ENCODE peak calls at places on chromosomes 2 and 18, in seven cellular contexts. A is GM10248, S is right atrium auricular region, W is GM12878, E is BJ, R is astrocyte of the spinal cord, Y is fibroblast of lung. O is an unnamed sample.

GRCh38 chr2:220499281-220499680 is 871.9 kb downstream of the SLC4A3 start:
- DNase-seq in A (no peak), E (no peak), S (peak; percentile 62), Y (peak; percentile 76), W (no peak), R (peak; percentile 58), O (peak; percentile 18)

GRCh38 chr2:144890828-144891227 is 370.9 kb upstream of the ZEB2 start:
- DNase-seq in Y (peak; percentile 56), E (no peak), W (no peak), R (peak; percentile 31), A (no peak), S (no peak), O (no peak)

GRCh38 chr2:55901941-55902340 is 21.6 kb downstream of the EFEMP1 start:
- DNase-seq in E (no peak), Y (no peak), S (no peak), A (no peak), W (no peak), R (peak; percentile 49), O (no peak)

GRCh38 chr2:171142398-171142797 is 18.3 kb downstream of the TLK1 start:
- DNase-seq in A (no peak), R (no peak), S (no peak), W (no peak), Y (no peak), E (no peak), O (no peak)

GRCh38 chr2:164954954-164955701 is at the start of gene SLC38A11:
- DNase-seq in Y (no peak), A (no peak), W (no peak), E (no peak), R (no peak), S (no peak), O (peak; percentile 50)

GRCh38 chr2:17713291-17713690 is 40.3 kb downstream of the SMC6 start:
- DNase-seq in R (no peak), S (no peak), W (no peak), A (no peak), Y (no peak), E (no peak), O (no peak)

GRCh38 chr18:8667846-8668245 is 37.5 kb upstream of the MTCL1 start:
- DNase-seq in S (no peak), Y (no peak), R (peak; percentile 46), A (no peak), W (no peak), E (no peak), O (no peak)

GRCh38 chr2:133434962-133435668 is 133.1 kb downstream of the NCKAP5 start:
- DNase-seq in A (no peak), S (no peak), Y (no peak), E (no peak), W (no peak), R (peak; percentile 62), O (peak; percentile 62)

GRCh38 chr18:67432806-67433205 is 83.7 kb downstream of the DSEL start:
- DNase-seq in S (no peak), A (no peak), E (no peak), W (no peak), Y (peak; percentile 49), R (no peak), O (no peak)

GRCh38 chr2:224769489-224769888 is 53.3 kb upstream of the CCDC195 start:
- DNase-seq in R (no peak), S (no peak), E (no peak), A (no peak), W (no peak), Y (no peak), O (no peak)

DNA sequence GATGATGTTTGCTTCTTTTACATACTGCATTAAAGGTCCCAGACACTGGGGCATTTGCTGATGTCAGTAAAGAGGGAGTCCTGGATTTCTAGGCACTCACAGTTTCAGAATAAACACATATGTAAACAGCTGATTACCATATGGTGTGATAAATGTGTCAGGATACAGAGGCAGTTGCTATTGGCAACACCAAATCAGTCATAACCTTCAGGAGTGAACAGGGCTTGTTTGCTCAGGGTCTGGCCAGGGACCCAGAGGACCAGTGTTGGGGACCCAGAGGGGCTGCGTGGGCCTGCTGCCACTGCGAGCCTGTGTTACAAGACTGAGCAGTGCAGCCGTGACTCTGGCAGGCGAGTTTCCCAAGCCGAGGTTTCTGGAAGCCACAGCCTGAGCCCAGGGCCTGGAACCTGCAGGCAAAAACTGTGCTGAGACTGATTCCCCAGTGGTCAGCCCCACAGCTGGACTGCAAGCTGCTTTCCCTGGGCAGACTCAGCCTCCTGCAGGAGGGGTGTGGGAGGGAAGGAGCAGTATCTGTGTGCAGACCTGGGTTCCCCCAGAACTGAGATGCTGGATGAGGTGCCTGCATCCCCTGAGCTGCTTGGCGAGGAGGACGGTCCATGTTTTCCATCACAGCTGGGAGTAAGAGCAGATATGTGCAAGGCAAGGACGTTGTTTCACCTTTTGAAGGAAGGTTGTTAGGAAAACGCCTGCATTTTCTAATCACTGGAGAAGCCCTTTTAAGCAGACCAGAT is 23.6 kb downstream of the ASAP2 start:
- DNase-seq in Y (peak; percentile 67), W (no peak), E (no peak), R (no peak), A (no peak), S (no peak), O (no peak)
- TF ChIP-seq CTCF in Y (peak; percentile 23), W (no peak), E (peak; percentile 17), R (peak; percentile 19), A (no peak), S (no peak), O (no peak)

DNA sequence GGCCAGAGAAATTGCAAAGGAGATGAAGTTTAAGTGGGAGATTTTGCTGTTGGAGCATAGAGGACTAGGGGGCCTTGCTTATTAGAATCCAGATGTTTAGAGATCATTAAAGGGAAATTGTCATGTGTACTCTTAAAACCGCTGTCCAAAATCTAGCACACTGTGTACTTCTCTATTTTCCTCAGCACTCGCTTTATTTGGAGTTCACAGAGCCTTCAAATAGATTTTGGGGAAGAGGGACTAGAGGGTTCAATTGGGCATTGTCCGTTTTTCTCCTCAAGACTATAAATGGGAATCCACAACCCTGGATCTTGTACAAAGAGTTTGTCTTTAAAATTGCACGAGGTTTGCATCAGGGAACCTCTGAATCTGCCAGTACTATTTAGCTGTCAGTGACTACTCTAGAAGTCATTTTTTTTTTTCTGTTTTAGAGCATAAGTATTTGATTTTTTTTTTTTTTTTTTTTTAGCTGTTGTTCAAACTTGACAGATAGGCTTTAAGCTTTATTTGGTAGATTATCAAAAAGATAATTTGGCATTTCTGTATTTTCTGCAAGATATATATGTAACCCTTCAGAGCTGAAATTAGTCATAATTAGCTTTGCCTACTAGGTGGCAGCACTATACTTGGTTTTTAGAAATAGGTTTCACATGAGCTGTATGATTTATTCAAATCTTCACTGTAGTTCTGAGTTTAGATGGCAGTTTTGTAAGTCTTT is 14.2 kb downstream of the PMS1 start:
- DNase-seq in A (peak; percentile 18), S (no peak), W (peak; percentile 25), E (no peak), R (peak; percentile 72), Y (peak; percentile 83), O (no peak)
- TF ChIP-seq CTCF in A (peak; percentile 47), S (peak; percentile 19), W (peak; percentile 60), E (peak; percentile 50), R (peak; percentile 53), Y (peak; percentile 53), O (peak; percentile 27)

DNA sequence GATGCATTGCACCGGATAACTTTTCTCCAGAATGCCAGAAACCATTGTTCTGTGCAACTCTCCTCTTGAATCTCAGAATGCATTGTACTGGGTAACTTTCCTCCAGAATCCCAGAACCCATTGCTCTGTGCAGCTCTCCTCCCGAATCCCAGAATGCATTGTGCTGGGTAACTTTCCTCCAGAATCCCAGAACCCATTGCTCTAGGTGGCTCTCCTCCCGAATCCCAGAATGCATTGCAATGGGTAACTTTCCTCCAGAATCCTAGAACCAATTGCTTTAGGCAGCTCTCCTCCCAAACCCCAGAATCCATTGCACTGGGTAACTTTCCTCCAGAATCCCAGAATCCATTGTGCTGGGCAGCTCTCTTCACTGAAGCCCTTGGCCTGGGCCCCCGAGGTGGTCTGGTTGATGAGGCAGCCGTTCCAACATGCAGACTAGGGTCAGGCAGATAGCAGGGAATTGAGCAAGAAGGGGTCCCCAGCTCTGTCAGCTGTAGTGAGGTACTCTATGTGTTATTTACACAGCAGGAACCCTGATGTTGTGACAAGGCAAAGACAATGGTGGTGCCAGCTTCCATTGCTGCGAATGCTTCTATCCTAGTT is 9.4 kb downstream of the FOSL2 start:
- DNase-seq in W (no peak), Y (no peak), S (no peak), A (no peak), E (no peak), R (no peak), O (no peak)
- TF ChIP-seq CTCF in W (no peak), Y (no peak), S (no peak), A (no peak), E (no peak), R (no peak), O (no peak)

DNA sequence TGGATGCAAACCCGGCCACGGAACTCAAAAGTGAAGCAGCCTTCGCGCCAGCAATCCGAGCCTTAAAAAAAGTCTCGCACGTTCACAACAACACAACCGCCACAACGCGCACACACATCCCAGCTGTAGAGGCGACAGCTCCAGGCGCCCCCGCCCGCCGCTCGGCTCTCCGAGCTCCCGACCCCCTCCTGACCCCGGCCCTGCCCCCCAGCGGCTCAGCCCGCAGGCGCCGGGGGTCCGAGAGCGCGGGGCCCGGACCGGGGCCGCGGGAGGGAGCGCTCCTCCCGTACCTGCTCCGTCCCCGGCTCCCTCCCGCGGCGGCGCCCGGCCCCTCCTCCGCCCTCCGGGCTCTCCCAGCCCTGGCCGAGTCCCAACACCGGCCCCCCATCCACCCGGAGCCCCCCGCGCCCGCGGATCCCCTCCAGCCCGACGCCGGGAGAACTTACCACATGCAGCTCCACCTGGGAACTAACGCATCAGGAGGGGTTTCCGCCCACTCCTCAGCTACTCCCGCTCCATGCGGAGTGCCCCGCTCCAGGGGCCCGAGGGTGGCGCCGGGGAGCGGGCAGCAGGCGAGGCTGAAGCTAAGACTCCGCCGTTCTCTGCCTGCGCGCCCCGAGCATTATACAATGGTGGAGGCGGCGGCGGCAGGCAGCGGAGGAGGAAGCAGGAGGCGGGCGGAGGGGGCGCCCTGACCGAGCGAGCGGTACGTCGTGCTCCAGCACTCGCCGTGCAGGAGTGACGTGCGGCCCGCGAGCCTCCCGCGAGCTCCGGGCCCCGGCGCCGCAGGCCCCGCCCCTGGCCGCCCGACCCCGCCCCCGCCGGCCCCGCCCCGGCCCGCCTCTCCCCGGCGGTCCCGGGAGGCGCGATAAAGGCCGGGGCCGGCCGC is at the start of gene SERTAD2:
- DNase-seq in Y (peak; percentile 85), W (no peak), R (peak; percentile 87), E (no peak), A (peak; percentile 95), S (peak; percentile 88), O (peak; percentile 90)
- TF ChIP-seq CTCF in Y (no peak), W (peak; percentile 6), R (peak; percentile 9), E (no peak), A (no peak), S (no peak), O (peak; percentile 9)